ENCODE peak calls at places on chromosomes 11 and 22, in six cellular contexts. O, Q, L, P, M and H are unnamed samples.

GRCh38 chr11:83502041-83502440 is 215.9 kb upstream of the CCDC90B start:
- DNase-seq in O (no peak), Q (no peak), L (peak; percentile 9), P (no peak), M (no peak), H (no peak)

GRCh38 chr11:2653930-2654739 is 45.7 kb downstream of the KCNQ1OT1 start:
- DNase-seq in O (no peak), Q (no peak), L (no peak), P (no peak), M (no peak), H (no peak)

GRCh38 chr11:133845413-133845812 is at the start of gene SPATA19:
- DNase-seq in O (no peak), Q (no peak), L (no peak), P (no peak), M (no peak), H (no peak)

GRCh38 chr11:111362887-111363411 is 16.1 kb downstream of the POU2AF1 start:
- DNase-seq in O (no peak), Q (no peak), L (no peak), P (no peak), M (no peak), H (no peak)

GRCh38 chr11:74282863-74283484 is 28.5 kb downstream of the P4HA3 start:
- DNase-seq in O (no peak), Q (no peak), L (no peak), P (no peak), M (peak; percentile 28), H (no peak)

GRCh38 chr22:24232725-24233124 is 12.2 kb downstream of the GGT5 start:
- DNase-seq in O (no peak), Q (no peak), L (no peak), P (no peak), M (no peak), H (no peak)

GRCh38 chr22:23684561-23685031 is 6.2 kb upstream of the RGL4 start:
- DNase-seq in O (no peak), Q (peak; percentile 28), L (no peak), P (no peak), M (peak; percentile 29), H (peak; percentile 75)

GRCh38 chr11:64791781-64792291 is 11.2 kb downstream of the MAP4K2 start:
- DNase-seq in O (no peak), Q (no peak), L (no peak), P (no peak), M (no peak), H (no peak)

GRCh38 chr11:133832096-133833081 is 12.9 kb downstream of the SPATA19 start:
- DNase-seq in O (no peak), Q (no peak), L (no peak), P (no peak), M (no peak), H (no peak)

DNA sequence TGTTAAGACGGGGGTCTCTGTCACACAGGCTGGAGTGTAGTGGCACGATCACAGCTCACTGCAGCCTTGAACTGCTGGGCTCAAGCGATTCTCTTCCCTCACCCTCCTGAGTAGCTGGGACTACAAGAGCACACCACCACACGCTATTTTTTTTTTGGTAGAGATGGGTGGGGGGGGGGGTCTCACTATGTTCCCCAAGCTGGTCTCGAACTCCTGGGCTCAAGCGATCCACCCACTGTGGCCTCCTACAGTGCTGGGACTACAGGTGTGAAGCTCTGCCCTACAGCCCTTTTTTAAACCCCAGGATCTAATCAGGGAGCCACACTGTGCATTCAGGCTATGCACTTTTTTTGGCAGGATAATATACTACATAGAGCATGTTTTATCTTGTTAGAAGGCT is 1.4 kb upstream of the DHCR7 start:
- DNase-seq in O (no peak), Q (no peak), L (no peak), P (no peak), M (no peak), H (peak; percentile 5)
- H3K4me3 ChIP-seq in O (peak overlapping the region; percentile 95), Q (peak overlapping the region; percentile 85), L (peak overlapping the region; percentile 92), P (no peak overlapping the region), M (peak overlapping the region; percentile 87), H (no peak overlapping the region)

GRCh38 chr11:12329797-12330196 is 47.6 kb upstream of the PARVA start:
- DNase-seq in O (no peak), Q (no peak), L (no peak), P (no peak), M (no peak), H (no peak)

GRCh38 chr11:12324585-12324984 is 52.8 kb upstream of the PARVA start:
- DNase-seq in O (no peak), Q (no peak), L (no peak), P (no peak), M (no peak), H (no peak)

GRCh38 chr11:12331239-12331874 is 46.0 kb upstream of the PARVA start:
- DNase-seq in O (peak; percentile 68), Q (peak; percentile 84), L (peak; percentile 93), P (peak; percentile 83), M (peak; percentile 88), H (peak; percentile 82)

GRCh38 chr11:12330491-12331231 is 46.7 kb upstream of the PARVA start:
- DNase-seq in O (no peak), Q (no peak), L (no peak), P (no peak), M (peak; percentile 7), H (no peak)

DNA sequence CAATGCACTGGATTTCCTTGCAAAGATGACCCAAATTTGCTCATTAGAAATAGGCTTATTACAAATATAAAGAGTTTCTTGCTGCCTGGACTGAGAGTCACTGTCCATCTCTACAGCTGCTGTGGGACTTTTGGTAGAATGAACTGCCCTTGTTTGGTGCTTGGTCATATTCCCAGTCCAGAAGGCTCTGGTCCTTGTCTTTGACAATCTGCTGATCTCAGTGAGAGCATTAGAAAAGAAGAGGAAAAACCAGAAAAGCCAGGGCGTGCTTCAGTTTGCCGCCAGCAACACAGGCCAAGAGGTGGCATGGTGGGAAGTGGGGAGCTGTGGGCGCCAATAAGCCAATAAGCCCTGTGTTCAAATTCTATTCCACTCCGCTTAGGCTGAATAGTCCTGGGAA is 48.2 kb upstream of the PARVA start:
- DNase-seq in O (no peak), Q (no peak), L (no peak), P (no peak), M (no peak), H (no peak)
- TF ChIP-seq CTCF in O (no peak), Q (no peak), L (no peak), P (no peak), M (no peak), H (no peak)

DNA sequence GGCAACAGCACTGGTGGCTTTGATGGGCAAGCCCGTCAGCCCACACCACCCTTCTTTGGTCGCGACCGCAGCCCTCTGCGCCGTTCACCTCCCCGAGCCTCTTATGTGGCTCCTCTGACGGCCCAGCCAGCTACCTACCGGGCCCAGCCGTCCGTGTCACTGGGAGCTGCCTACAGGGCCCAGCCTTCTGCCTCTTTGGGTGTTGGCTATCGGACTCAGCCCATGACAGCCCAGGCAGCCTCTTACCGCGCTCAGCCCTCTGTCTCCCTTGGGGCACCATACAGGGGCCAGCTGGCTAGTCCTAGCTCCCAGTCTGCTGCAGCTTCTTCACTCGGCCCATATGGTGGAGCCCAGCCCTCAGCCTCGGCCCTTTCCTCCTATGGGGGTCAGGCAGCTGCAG is 8.0 kb downstream of the RBM14 start:
- DNase-seq in O (no peak), Q (no peak), L (no peak), P (no peak), M (no peak), H (no peak)
- H3K36me3 ChIP-seq in O (peaks cover 73% of the 10 kb centered on the region), Q (no peaks in the 10 kb centered on the region), L (peaks cover 83% of the 10 kb centered on the region), P (peaks cover 64% of the 10 kb centered on the region), M (peaks cover 64% of the 10 kb centered on the region), H (peaks cover 62% of the 10 kb centered on the region)

GRCh38 chr11:8213390-8213789 is 44.6 kb upstream of the RIC3 start:
- DNase-seq in O (no peak), Q (no peak), L (peak; percentile 21), P (no peak), M (no peak), H (no peak)
- H3K4me3 ChIP-seq in O (no peak overlapping the region), Q (no peak overlapping the region), L (no peak overlapping the region), P (no peak overlapping the region), M (no peak overlapping the region), H (no peak overlapping the region)

DNA sequence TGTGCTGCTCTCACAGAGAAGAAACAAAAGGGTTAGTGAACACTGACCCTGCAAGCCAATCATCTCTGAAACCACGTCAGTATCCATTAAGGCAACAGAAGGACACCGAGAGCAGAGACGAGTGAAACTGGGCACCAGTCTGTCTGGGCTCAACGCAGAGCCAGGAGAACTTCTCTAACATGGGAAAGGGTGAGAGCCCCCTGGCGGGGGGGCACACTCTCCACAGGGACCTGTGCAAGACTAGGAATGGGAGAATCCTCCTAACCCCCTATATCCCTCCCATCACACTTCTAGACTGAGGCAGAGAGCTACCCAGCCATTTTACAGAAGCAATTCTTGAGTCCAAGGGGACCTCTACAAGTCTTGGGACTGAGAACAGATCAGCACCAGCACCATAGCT is 285.8 kb downstream of the SOX6 start:
- DNase-seq in O (no peak), Q (no peak), L (no peak), P (no peak), M (no peak), H (no peak)
- TF ChIP-seq CTCF in O (no peak), Q (no peak), L (no peak), P (no peak), M (no peak), H (no peak)

GRCh38 chr11:6483015-6483414 is 1.7 kb downstream of the TIMM10B start:
- DNase-seq in O (no peak), Q (no peak), L (no peak), P (no peak), M (no peak), H (no peak)
- H3K36me3 ChIP-seq in O (peaks cover 12% of the 10 kb centered on the region), Q (no peaks in the 10 kb centered on the region), L (peaks cover 44% of the 10 kb centered on the region), P (peaks cover 62% of the 10 kb centered on the region), M (peaks cover 21% of the 10 kb centered on the region), H (no peaks in the 10 kb centered on the region)

DNA sequence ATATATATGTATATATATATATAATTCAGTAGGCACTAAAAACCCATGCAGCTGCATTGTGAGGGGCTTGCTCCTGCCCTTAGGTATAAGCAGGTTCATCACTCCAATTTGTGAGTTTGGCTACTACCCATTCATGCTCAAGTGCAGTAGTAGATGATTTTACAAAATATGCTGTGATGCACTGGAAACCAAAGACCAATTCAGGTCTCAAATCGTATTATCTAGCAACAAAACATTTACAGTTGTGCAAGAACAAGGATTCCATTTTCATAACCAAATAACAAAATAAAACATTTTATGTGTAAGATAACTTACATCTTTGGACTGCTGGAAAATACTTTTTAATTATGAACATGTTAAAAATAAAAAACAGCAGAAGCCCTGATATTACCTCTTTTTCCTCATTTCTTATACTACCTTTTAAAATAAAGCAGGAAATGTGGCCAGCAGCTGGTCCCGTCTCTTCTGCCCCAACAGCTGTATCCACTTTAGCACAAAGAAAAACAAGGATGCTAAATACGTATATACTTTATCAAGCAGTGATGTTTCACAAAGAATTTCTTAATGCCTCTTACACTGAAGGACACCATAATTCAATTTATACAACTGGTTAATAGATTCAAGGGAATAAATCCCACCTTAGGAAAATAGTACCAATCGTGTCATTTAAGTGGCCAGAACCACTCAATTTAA is 2.8 kb downstream of the CREBZF start:
- DNase-seq in O (no peak), Q (no peak), L (no peak), P (no peak), M (peak; percentile 39), H (no peak)
- H3K4me3 ChIP-seq in O (peak overlapping the region; percentile 98), Q (peak overlapping the region; percentile 68), L (peak overlapping the region; percentile 98), P (peak overlapping the region; percentile 77), M (peak overlapping the region; percentile 19), H (peak overlapping the region; percentile 94)

GRCh38 chr11:130198964-130199363 is 39.4 kb downstream of the ST14 start:
- DNase-seq in O (no peak), Q (no peak), L (no peak), P (no peak), M (no peak), H (no peak)
- TF ChIP-seq CTCF in O (peak; percentile 21), Q (no peak), L (peak; percentile 50), P (no peak), M (no peak), H (no peak)